ENCODE peak calls at places on chromosomes 7 and 10, in seven cellular contexts. One of them, this sample, is unnamed.

GRCh38 chr10:28054211-28054888 is 55.5 kb upstream of the ODAD2 start:
- DNase-seq in ovary: no peak
- DNase-seq in uterus: no peak
- DNase-seq in tibial nerve: no peak
- DNase-seq in transverse colon: no peak
- DNase-seq in esophagus squamous epithelium: no peak
- DNase-seq in A549: no peak
- DNase-seq in this sample: no peak

GRCh38 chr10:87931836-87932230 is 68.4 kb downstream of the PTEN start:
- DNase-seq in uterus: no peak
- DNase-seq in tibial nerve: no peak
- DNase-seq in transverse colon: no peak
- DNase-seq in esophagus squamous epithelium: no peak
- DNase-seq in A549: no peak
- DNase-seq in ovary: no peak
- DNase-seq in this sample: no peak

GRCh38 chr7:135160098-135160857 is 10.2 kb downstream of the CYREN start:
- DNase-seq in transverse colon: no peak
- DNase-seq in tibial nerve: no peak
- DNase-seq in A549: no peak
- DNase-seq in esophagus squamous epithelium: no peak
- DNase-seq in uterus: no peak
- DNase-seq in ovary: no peak
- DNase-seq in this sample: no peak

GRCh38 chr7:47601119-47601880 is 19.4 kb upstream of the TNS3 start:
- DNase-seq in tibial nerve: no peak
- DNase-seq in ovary: no peak
- DNase-seq in transverse colon: no peak
- DNase-seq in esophagus squamous epithelium: no peak
- DNase-seq in A549: no peak
- DNase-seq in uterus: no peak
- DNase-seq in this sample: no peak

GRCh38 chr7:1249731-1250130 is 17.1 kb downstream of the UNCX start:
- DNase-seq in A549: no peak
- DNase-seq in transverse colon: no peak
- DNase-seq in tibial nerve: no peak
- DNase-seq in uterus: no peak
- DNase-seq in esophagus squamous epithelium: no peak
- DNase-seq in ovary: no peak
- DNase-seq in this sample: no peak

GRCh38 chr7:46934198-46934825 is 647.6 kb downstream of the TNS3 start:
- DNase-seq in ovary: no peak
- DNase-seq in tibial nerve: no peak
- DNase-seq in A549: no peak
- DNase-seq in esophagus squamous epithelium: no peak
- DNase-seq in transverse colon: no peak
- DNase-seq in uterus: no peak
- DNase-seq in this sample: no peak

GRCh38 chr7:106986450-106986977 is 58.0 kb upstream of the PRKAR2B start:
- DNase-seq in transverse colon: no peak
- DNase-seq in tibial nerve: no peak
- DNase-seq in A549: no peak
- DNase-seq in esophagus squamous epithelium: no peak
- DNase-seq in ovary: no peak
- DNase-seq in uterus: no peak
- DNase-seq in this sample: no peak

GRCh38 chr10:96124230-96125141 is 5.6 kb upstream of the ZNF518A start:
- DNase-seq in ovary: no peak
- DNase-seq in tibial nerve: no peak
- DNase-seq in transverse colon: peak
- DNase-seq in A549: peak
- DNase-seq in uterus: no peak
- DNase-seq in esophagus squamous epithelium: no peak
- DNase-seq in this sample: no peak

GRCh38 chr10:86349474-86349873 is 17.1 kb downstream of the GRID1 start:
- DNase-seq in transverse colon: no peak
- DNase-seq in tibial nerve: no peak
- DNase-seq in A549: peak
- DNase-seq in ovary: no peak
- DNase-seq in uterus: no peak
- DNase-seq in esophagus squamous epithelium: no peak
- DNase-seq in this sample: no peak

GRCh38 chr10:101021239-101021638 is 9.7 kb downstream of the PDZD7 start:
- DNase-seq in ovary: no peak
- DNase-seq in tibial nerve: no peak
- DNase-seq in A549: no peak
- DNase-seq in esophagus squamous epithelium: no peak
- DNase-seq in uterus: no peak
- DNase-seq in transverse colon: no peak
- DNase-seq in this sample: no peak

GRCh38 chr10:118395919-118396318 is 53.8 kb upstream of the FAM204A start:
- DNase-seq in esophagus squamous epithelium: no peak
- DNase-seq in tibial nerve: no peak
- DNase-seq in ovary: no peak
- DNase-seq in transverse colon: no peak
- DNase-seq in uterus: no peak
- DNase-seq in A549: no peak
- DNase-seq in this sample: no peak

GRCh38 chr7:25765110-25765509 is 386.9 kb upstream of the NFE2L3 start:
- DNase-seq in uterus: no peak
- DNase-seq in ovary: no peak
- DNase-seq in esophagus squamous epithelium: no peak
- DNase-seq in transverse colon: no peak
- DNase-seq in A549: no peak
- DNase-seq in tibial nerve: no peak
- DNase-seq in this sample: no peak
- TF ChIP-seq CTCF in uterus: no peak
- TF ChIP-seq CTCF in ovary: no peak
- TF ChIP-seq CTCF in esophagus squamous epithelium: no peak
- TF ChIP-seq CTCF in transverse colon: no peak
- TF ChIP-seq CTCF in A549: no peak
- TF ChIP-seq CTCF in tibial nerve: no peak
- TF ChIP-seq CTCF in this sample: no peak

GRCh38 chr7:128041203-128041602 is 10.0 kb upstream of the LRRC4 start:
- DNase-seq in uterus: no peak
- DNase-seq in ovary: no peak
- DNase-seq in A549: no peak
- DNase-seq in tibial nerve: no peak
- DNase-seq in transverse colon: no peak
- DNase-seq in esophagus squamous epithelium: no peak
- DNase-seq in this sample: no peak

GRCh38 chr7:128042027-128042426 is 10.8 kb upstream of the LRRC4 start:
- DNase-seq in esophagus squamous epithelium: no peak
- DNase-seq in ovary: no peak
- DNase-seq in tibial nerve: no peak
- DNase-seq in transverse colon: no peak
- DNase-seq in uterus: no peak
- DNase-seq in A549: no peak
- DNase-seq in this sample: no peak

GRCh38 chr7:128044064-128044463 is 12.8 kb upstream of the LRRC4 start:
- DNase-seq in ovary: no peak
- DNase-seq in esophagus squamous epithelium: no peak
- DNase-seq in uterus: no peak
- DNase-seq in tibial nerve: no peak
- DNase-seq in A549: no peak
- DNase-seq in transverse colon: no peak
- DNase-seq in this sample: no peak

GRCh38 chr7:128040205-128040604 is 9.0 kb upstream of the LRRC4 start:
- DNase-seq in tibial nerve: no peak
- DNase-seq in A549: no peak
- DNase-seq in ovary: no peak
- DNase-seq in uterus: no peak
- DNase-seq in esophagus squamous epithelium: no peak
- DNase-seq in transverse colon: no peak
- DNase-seq in this sample: no peak

DNA sequence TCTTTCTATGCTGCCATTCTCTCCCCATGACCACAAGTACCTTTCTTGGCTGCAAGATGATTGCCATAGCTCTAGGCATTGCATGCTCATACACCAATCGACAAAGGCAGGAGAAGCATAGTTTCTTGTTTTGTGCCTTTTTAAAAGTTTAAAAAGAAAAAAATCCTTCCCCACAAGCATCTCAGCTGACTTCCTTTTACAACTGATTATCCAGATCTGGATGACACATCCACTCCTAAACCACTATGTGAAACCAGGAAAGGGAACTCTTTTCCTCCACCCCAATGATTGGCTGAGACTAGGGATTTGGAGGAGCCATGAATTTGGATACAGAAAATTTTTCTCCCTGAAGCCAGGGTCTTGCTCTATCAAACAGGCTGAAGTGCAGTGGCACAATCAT is 14.5 kb upstream of the LRRC4 start:
- DNase-seq in transverse colon: no peak
- DNase-seq in tibial nerve: no peak
- DNase-seq in uterus: no peak
- DNase-seq in esophagus squamous epithelium: no peak
- DNase-seq in ovary: no peak
- DNase-seq in A549: no peak
- DNase-seq in this sample: no peak
- H3K27ac ChIP-seq in transverse colon: no peak
- H3K27ac ChIP-seq in tibial nerve: no peak
- H3K27ac ChIP-seq in uterus: no peak
- H3K27ac ChIP-seq in esophagus squamous epithelium: no peak
- H3K27ac ChIP-seq in ovary: no peak
- H3K27ac ChIP-seq in A549: no peak
- H3K27ac ChIP-seq in this sample: no peak

GRCh38 chr10:122021421-122021820 is 32.5 kb downstream of the TACC2 start:
- DNase-seq in transverse colon: no peak
- DNase-seq in tibial nerve: no peak
- DNase-seq in esophagus squamous epithelium: no peak
- DNase-seq in A549: no peak
- DNase-seq in uterus: no peak
- DNase-seq in ovary: no peak
- DNase-seq in this sample: no peak

GRCh38 chr10:122021828-122022227 is 32.9 kb downstream of the TACC2 start:
- DNase-seq in ovary: no peak
- DNase-seq in uterus: no peak
- DNase-seq in A549: no peak
- DNase-seq in esophagus squamous epithelium: no peak
- DNase-seq in transverse colon: no peak
- DNase-seq in tibial nerve: no peak
- DNase-seq in this sample: peak

GRCh38 chr10:122020202-122020601 is 31.2 kb downstream of the TACC2 start:
- DNase-seq in tibial nerve: no peak
- DNase-seq in A549: no peak
- DNase-seq in esophagus squamous epithelium: no peak
- DNase-seq in transverse colon: no peak
- DNase-seq in ovary: no peak
- DNase-seq in uterus: no peak
- DNase-seq in this sample: no peak

GRCh38 chr10:122019414-122019975 is 30.5 kb downstream of the TACC2 start:
- DNase-seq in tibial nerve: no peak
- DNase-seq in uterus: no peak
- DNase-seq in A549: no peak
- DNase-seq in esophagus squamous epithelium: no peak
- DNase-seq in transverse colon: peak
- DNase-seq in ovary: no peak
- DNase-seq in this sample: peak

DNA sequence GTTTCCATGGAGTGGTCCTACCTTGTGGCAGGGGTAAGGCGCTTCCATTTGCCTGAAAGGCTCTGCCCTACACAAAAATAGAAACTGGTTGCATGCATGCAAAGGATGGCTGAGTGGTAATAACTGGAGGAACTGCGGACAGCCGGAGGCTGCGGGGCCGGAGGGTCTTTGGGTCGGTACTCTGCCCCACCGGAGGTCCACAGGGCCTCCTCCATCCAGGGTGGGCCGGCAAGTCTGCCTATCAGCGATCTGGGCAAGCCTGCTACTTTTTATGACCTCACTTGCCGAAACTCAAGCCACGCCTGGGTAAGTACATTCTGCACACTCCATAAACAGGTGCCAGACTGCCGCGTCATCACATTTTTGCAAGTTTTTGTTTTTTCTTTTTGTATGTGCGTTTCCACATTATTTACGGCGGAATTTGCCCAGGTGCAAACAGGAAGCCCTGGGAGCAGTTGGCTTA is 30.0 kb downstream of the TACC2 start:
- DNase-seq in transverse colon: peak
- DNase-seq in uterus: no peak
- DNase-seq in ovary: no peak
- DNase-seq in A549: no peak
- DNase-seq in esophagus squamous epithelium: no peak
- DNase-seq in tibial nerve: no peak
- DNase-seq in this sample: peak
- TF ChIP-seq POLR2A in transverse colon: no peak
- TF ChIP-seq POLR2A in uterus: no peak
- TF ChIP-seq POLR2A in ovary: no peak
- TF ChIP-seq POLR2A in A549: no peak
- TF ChIP-seq POLR2A in esophagus squamous epithelium: peak
- TF ChIP-seq POLR2A in tibial nerve: no peak
- TF ChIP-seq POLR2A in this sample: peak

DNA sequence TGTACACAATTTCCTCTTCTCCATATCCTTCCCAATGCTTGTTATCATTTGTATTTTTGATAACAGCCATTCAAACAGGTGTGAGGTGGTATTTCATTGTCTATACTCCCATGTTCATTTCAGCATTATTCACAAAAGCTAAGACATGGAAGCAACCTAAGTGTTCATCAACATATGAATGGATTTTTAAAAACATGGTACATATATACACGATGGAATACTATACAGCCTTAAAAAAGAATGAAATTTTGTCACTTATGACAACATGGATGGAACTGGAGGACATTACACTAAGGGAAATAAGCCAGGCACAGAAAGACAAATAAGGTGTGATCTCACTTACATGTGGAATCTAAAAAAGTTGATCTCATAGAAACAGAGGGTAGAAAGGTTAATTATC is 109.3 kb downstream of the SEMA3C start:
- DNase-seq in ovary: no peak
- DNase-seq in esophagus squamous epithelium: no peak
- DNase-seq in transverse colon: no peak
- DNase-seq in A549: no peak
- DNase-seq in tibial nerve: no peak
- DNase-seq in uterus: no peak
- DNase-seq in this sample: no peak
- TF ChIP-seq CTCF in ovary: no peak
- TF ChIP-seq CTCF in esophagus squamous epithelium: no peak
- TF ChIP-seq CTCF in transverse colon: no peak
- TF ChIP-seq CTCF in A549: no peak
- TF ChIP-seq CTCF in tibial nerve: no peak
- TF ChIP-seq CTCF in uterus: no peak
- TF ChIP-seq CTCF in this sample: no peak

GRCh38 chr7:156577645-156578577 is 62.7 kb upstream of the RNF32 start:
- DNase-seq in uterus: no peak
- DNase-seq in transverse colon: no peak
- DNase-seq in A549: no peak
- DNase-seq in esophagus squamous epithelium: no peak
- DNase-seq in ovary: no peak
- DNase-seq in tibial nerve: no peak
- DNase-seq in this sample: no peak
- H3K27ac ChIP-seq in uterus: no peak
- H3K27ac ChIP-seq in transverse colon: no peak
- H3K27ac ChIP-seq in A549: no peak
- H3K27ac ChIP-seq in esophagus squamous epithelium: no peak
- H3K27ac ChIP-seq in ovary: no peak
- H3K27ac ChIP-seq in tibial nerve: no peak
- H3K27ac ChIP-seq in this sample: no peak

This sample was measured in gastrocnemius medialis.